ENCODE peak calls at places on chromosomes 13 and 19, in four cellular contexts. One of them, this sample, is unnamed.
A peak's percentile ranks its signal among the peaks of the same experiment; 100 is the strongest.

GRCh38 chr13:29563941-29564340 is 31.5 kb downstream of the SLC7A1 start:
- DNase-seq in A549: no peak
- DNase-seq in H1: no peak
- DNase-seq in GM12878: no peak
- DNase-seq in this sample: no peak

GRCh38 chr13:73059460-73060250 is 850 bp downstream of the KLF5 start:
- DNase-seq in A549: no peak
- DNase-seq in H1: no peak
- DNase-seq in GM12878: no peak
- DNase-seq in this sample: peak; percentile 39

GRCh38 chr19:28185646-28186045 is 1027.3 kb downstream of the UQCRFS1 start:
- DNase-seq in A549: no peak
- DNase-seq in H1: no peak
- DNase-seq in GM12878: no peak
- DNase-seq in this sample: no peak

GRCh38 chr13:50382511-50382910 is 367.3 kb downstream of the KCNRG start:
- DNase-seq in A549: no peak
- DNase-seq in H1: no peak
- DNase-seq in GM12878: no peak
- DNase-seq in this sample: no peak

GRCh38 chr19:4575978-4576933 is 16.8 kb upstream of the SEMA6B start:
- DNase-seq in A549: peak; percentile 72
- DNase-seq in H1: no peak
- DNase-seq in GM12878: no peak
- DNase-seq in this sample: peak; percentile 74

GRCh38 chr13:92225861-92226260 is 827.4 kb downstream of the GPC5 start:
- DNase-seq in A549: no peak
- DNase-seq in H1: no peak
- DNase-seq in GM12878: no peak
- DNase-seq in this sample: no peak

GRCh38 chr13:41864658-41865057 is 96.3 kb downstream of the VWA8 start:
- DNase-seq in A549: no peak
- DNase-seq in H1: no peak
- DNase-seq in GM12878: no peak
- DNase-seq in this sample: no peak

GRCh38 chr13:97339019-97339988 is 94.7 kb upstream of the RAP2A start:
- DNase-seq in A549: no peak
- DNase-seq in H1: no peak
- DNase-seq in GM12878: no peak
- DNase-seq in this sample: peak; percentile 23

GRCh38 chr19:38247126-38247525 is 9.0 kb downstream of the PPP1R14A start:
- DNase-seq in A549: no peak
- DNase-seq in H1: no peak
- DNase-seq in GM12878: no peak
- DNase-seq in this sample: no peak

GRCh38 chr13:29935309-29935981 is 85.0 kb upstream of the UBL3 start:
- DNase-seq in A549: no peak
- DNase-seq in H1: no peak
- DNase-seq in GM12878: peak; percentile 74
- DNase-seq in this sample: no peak

GRCh38 chr19:3852614-3853254 is 16.1 kb downstream of the ZFR2 start:
- DNase-seq in A549: peak; percentile 41
- DNase-seq in H1: no peak
- DNase-seq in GM12878: no peak
- DNase-seq in this sample: peak; percentile 63

GRCh38 chr19:48806518-48806817 is 4.4 kb downstream of the BCAT2 start:
- DNase-seq in A549: peak; percentile 76
- DNase-seq in H1: no peak
- DNase-seq in GM12878: no peak
- DNase-seq in this sample: peak; percentile 79

GRCh38 chr13:45416521-45417125 is 1.6 kb downstream of the SLC25A30 start:
- DNase-seq in A549: no peak
- DNase-seq in H1: no peak
- DNase-seq in GM12878: no peak
- DNase-seq in this sample: no peak

GRCh38 chr13:46866150-46866549 is 30.7 kb downstream of the HTR2A start:
- DNase-seq in A549: no peak
- DNase-seq in H1: peak; percentile 17
- DNase-seq in GM12878: no peak
- DNase-seq in this sample: no peak

GRCh38 chr13:47135800-47136658 is 239.2 kb upstream of the HTR2A start:
- DNase-seq in A549: no peak
- DNase-seq in H1: no peak
- DNase-seq in GM12878: no peak
- DNase-seq in this sample: no peak

GRCh38 chr19:16876904-16877361 is 11.9 kb upstream of the F2RL3 start:
- DNase-seq in A549: no peak
- DNase-seq in H1: no peak
- DNase-seq in GM12878: no peak
- DNase-seq in this sample: no peak

GRCh38 chr19:16371540-16371986 is 46.9 kb downstream of the KLF2 start:
- DNase-seq in A549: no peak
- DNase-seq in H1: no peak
- DNase-seq in GM12878: peak; percentile 79
- DNase-seq in this sample: peak; percentile 83

GRCh38 chr19:18940791-18941627 is at the start of gene HOMER3:
- DNase-seq in A549: peak; percentile 79
- DNase-seq in H1: no peak
- DNase-seq in GM12878: no peak
- DNase-seq in this sample: peak; percentile 85

GRCh38 chr19:40006273-40006691 is 9.4 kb downstream of the ZNF546 start:
- DNase-seq in A549: peak; percentile 37
- DNase-seq in H1: no peak
- DNase-seq in GM12878: no peak
- DNase-seq in this sample: peak; percentile 73

GRCh38 chr13:26967119-26968038 is 204.2 kb downstream of the USP12 start:
- DNase-seq in A549: no peak
- DNase-seq in H1: no peak
- DNase-seq in GM12878: no peak
- DNase-seq in this sample: no peak

GRCh38 chr13:97256343-97256783 is 34.2 kb downstream of the MBNL2 start:
- DNase-seq in A549: peak; percentile 64
- DNase-seq in H1: no peak
- DNase-seq in GM12878: no peak
- DNase-seq in this sample: peak; percentile 36

GRCh38 chr19:4369109-4369887 is 25.9 kb downstream of the MPND start:
- DNase-seq in A549: no peak
- DNase-seq in H1: no peak
- DNase-seq in GM12878: peak; percentile 90
- DNase-seq in this sample: no peak

GRCh38 chr13:96684472-96684871 is 309.8 kb downstream of the OXGR1 start:
- DNase-seq in A549: no peak
- DNase-seq in H1: no peak
- DNase-seq in GM12878: no peak
- DNase-seq in this sample: no peak

GRCh38 chr13:57631607-57632275 is at the start of gene PCDH17:
- DNase-seq in A549: no peak
- DNase-seq in H1: no peak
- DNase-seq in GM12878: no peak
- DNase-seq in this sample: no peak

GRCh38 chr19:4636761-4637160 is 2.6 kb upstream of the TNFAIP8L1 start:
- DNase-seq in A549: no peak
- DNase-seq in H1: no peak
- DNase-seq in GM12878: no peak
- DNase-seq in this sample: no peak

GRCh38 chr19:35518313-35518712 is 4.9 kb upstream of the DMKN start:
- DNase-seq in A549: peak; percentile 62
- DNase-seq in H1: no peak
- DNase-seq in GM12878: no peak
- DNase-seq in this sample: no peak

GRCh38 chr13:61965756-61966155 is 550.1 kb upstream of the PCDH20 start:
- DNase-seq in A549: no peak
- DNase-seq in H1: no peak
- DNase-seq in GM12878: no peak
- DNase-seq in this sample: no peak

DNA sequence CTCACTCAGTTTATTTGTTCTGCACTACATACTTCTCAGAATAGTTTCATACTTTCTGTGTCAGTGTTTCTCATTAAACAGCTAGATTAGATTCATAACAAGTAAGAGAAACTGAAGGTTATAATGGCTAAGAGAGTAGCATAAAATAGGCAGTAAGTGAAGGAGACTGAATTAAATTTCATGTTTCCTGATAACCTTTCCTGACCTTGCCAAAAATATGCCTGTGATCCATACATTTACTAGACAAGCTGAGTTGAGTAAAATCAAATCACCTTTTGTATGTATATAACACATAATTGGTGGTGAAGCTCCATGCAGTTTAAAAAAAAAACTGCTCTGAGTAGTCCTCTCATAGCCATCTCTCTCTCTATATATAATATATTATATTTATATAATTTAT is 545.3 kb upstream of the PCDH20 start:
- DNase-seq in A549: no peak
- DNase-seq in H1: no peak
- DNase-seq in GM12878: no peak
- DNase-seq in this sample: no peak
- TF ChIP-seq KDM1A in A549: no peak
- TF ChIP-seq KDM1A in H1: no peak
- TF ChIP-seq KDM1A in GM12878: no peak
- TF ChIP-seq KDM1A in this sample: no peak

DNA sequence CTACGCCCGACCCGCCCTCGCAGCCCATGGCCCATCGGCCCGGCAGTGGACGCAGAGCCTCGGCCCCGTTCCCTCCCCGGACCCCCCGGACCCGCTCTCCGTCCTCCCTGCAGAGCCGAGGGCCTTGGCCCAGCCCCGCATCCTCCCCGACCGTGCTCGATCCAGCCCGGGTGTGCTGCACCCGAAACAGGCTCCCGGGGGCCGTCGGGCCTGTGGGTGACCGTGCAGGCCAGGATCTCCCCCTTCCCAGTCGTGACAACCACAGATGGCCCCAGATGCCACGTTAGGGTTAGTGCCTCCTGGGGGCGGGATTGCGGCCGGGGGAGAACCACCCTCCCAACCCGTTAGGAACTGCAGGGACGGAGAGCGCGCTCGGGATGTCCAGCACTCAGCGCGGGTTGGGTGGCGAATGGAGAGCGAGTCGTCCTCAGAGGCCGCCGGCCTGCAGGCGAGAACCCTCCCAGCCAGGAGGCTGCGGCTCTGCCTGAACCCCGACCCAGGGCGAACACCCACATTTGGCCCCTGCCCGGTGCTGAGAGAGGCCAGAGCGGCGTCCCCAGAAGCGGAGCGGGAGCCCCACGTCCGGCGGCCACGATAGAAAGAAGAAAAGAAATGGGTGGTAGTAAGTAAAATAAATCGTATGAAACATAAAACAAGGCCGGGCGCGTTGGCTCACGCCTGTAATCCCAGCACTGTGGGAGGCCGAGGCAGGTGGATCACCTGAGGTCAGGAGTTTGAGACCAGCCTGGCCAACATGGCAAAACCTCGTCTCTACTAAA is 6.7 kb upstream of the MADCAM1 start:
- DNase-seq in A549: no peak
- DNase-seq in H1: no peak
- DNase-seq in GM12878: no peak
- DNase-seq in this sample: no peak
- TF ChIP-seq KDM1A in A549: no peak
- TF ChIP-seq KDM1A in H1: no peak
- TF ChIP-seq KDM1A in GM12878: no peak
- TF ChIP-seq KDM1A in this sample: no peak

DNA sequence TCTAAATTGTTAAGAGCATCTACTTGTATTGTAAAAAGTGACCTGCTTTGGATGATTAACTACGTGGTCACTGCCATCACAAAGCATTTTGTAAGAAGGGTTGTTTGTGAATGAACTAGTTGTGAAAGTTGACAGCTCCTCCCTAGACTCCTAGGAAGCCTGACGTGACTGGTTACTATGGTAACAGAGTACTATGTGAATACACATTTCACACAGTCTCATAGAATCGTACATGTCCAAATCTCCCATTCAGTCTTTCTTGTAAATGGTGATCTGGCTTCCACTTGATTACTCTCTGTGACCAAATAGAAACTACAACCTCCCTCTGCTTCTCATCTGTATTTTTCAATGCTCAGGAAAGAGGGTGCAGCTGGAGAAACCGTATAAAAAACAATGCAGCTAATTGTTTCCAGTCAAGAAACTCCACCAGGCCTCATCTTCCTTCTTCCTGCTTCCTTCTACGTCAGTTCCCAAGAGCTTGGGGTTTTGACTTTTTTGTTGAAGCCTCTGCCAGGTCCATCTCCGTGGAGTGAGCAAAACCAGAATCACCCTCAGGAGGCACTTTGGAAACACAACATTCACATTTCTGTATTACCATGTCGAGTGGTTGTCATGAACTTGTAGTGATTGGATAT is 83.4 kb downstream of the GPC6 start:
- DNase-seq in A549: no peak
- DNase-seq in H1: no peak
- DNase-seq in GM12878: no peak
- DNase-seq in this sample: no peak
- TF ChIP-seq KDM1A in A549: no peak
- TF ChIP-seq KDM1A in H1: no peak
- TF ChIP-seq KDM1A in GM12878: no peak
- TF ChIP-seq KDM1A in this sample: no peak

DNA sequence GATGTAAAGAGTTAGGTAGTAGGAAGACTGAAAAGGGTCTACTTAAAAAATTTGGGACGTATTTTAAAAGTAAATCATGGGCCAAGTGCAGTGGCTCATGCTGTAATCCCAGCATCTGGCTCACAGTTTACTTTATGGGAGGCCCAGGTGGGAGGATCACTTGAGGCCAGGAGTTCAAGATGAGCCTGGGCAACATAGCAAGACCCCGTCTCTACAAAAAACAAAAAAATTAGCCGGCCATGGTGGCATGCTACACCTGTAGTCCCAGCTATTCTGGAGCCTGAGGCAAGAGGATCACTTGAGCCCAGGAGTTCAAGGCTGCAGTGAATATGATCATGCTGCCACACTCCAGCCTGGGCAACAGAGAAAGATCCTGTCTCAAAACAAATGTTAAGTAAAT is 23.0 kb downstream of the UTP14C start:
- DNase-seq in A549: no peak
- DNase-seq in H1: no peak
- DNase-seq in GM12878: no peak
- DNase-seq in this sample: no peak
- TF ChIP-seq KDM1A in A549: no peak
- TF ChIP-seq KDM1A in H1: no peak
- TF ChIP-seq KDM1A in GM12878: no peak
- TF ChIP-seq KDM1A in this sample: no peak

GRCh38 chr19:12365372-12366162 is at the start of gene ZNF442:
- DNase-seq in A549: no peak
- DNase-seq in H1: peak; percentile 94
- DNase-seq in GM12878: peak; percentile 63
- DNase-seq in this sample: peak; percentile 96

GRCh38 chr19:12364391-12365093 is 941 bp downstream of the ZNF442 start:
- DNase-seq in A549: no peak
- DNase-seq in H1: no peak
- DNase-seq in GM12878: no peak
- DNase-seq in this sample: peak; percentile 56

GRCh38 chr19:12365094-12365371 is 450 bp downstream of the ZNF442 start:
- DNase-seq in A549: no peak
- DNase-seq in H1: no peak
- DNase-seq in GM12878: no peak
- DNase-seq in this sample: peak; percentile 34
- TF ChIP-seq KDM1A in A549: no peak
- TF ChIP-seq KDM1A in H1: no peak
- TF ChIP-seq KDM1A in GM12878: no peak
- TF ChIP-seq KDM1A in this sample: no peak

GRCh38 chr19:1445932-1446712 is 3.8 kb upstream of the APC2 start:
- DNase-seq in A549: peak; percentile 67
- DNase-seq in H1: no peak
- DNase-seq in GM12878: no peak
- DNase-seq in this sample: peak; percentile 94
- TF ChIP-seq KDM1A in A549: no peak
- TF ChIP-seq KDM1A in H1: no peak
- TF ChIP-seq KDM1A in GM12878: no peak
- TF ChIP-seq KDM1A in this sample: no peak

GRCh38 chr19:1168877-1169791 is 4.9 kb downstream of the SBNO2 start:
- DNase-seq in A549: no peak
- DNase-seq in H1: no peak
- DNase-seq in GM12878: no peak
- DNase-seq in this sample: no peak
- TF ChIP-seq KDM1A in A549: no peak
- TF ChIP-seq KDM1A in H1: no peak
- TF ChIP-seq KDM1A in GM12878: no peak
- TF ChIP-seq KDM1A in this sample: no peak